ENCODE peak calls at places on chromosomes 4 and X, in four cellular contexts. E, M, S and V are unnamed samples.

GRCh38 chr4:86788826-86789225 is 60.4 kb downstream of the SLC10A6 start:
- DNase-seq in E (no peak), M (no peak), S (no peak), V (no peak)

GRCh38 chr4:80219301-80220025 is 22.2 kb downstream of the PRDM8 start:
- DNase-seq in E (peak; percentile 18), M (no peak), S (no peak), V (no peak)

GRCh38 chr4:189845145-189845846 is 95.4 kb upstream of the FRG1 start:
- DNase-seq in E (peak; percentile 69), M (no peak), S (no peak), V (no peak)

GRCh38 chr4:166301266-166301665 is 428.2 kb downstream of the TLL1 start:
- DNase-seq in E (no peak), M (no peak), S (no peak), V (no peak)

GRCh38 chrX:101693476-101693875 is 33.8 kb upstream of the ARMCX2 start:
- DNase-seq in E (no peak), M (no peak), S (no peak), V (no peak)

GRCh38 chrX:39199429-39199828 is 398.2 kb downstream of the MID1IP1 start:
- DNase-seq in E (no peak), M (no peak), S (no peak), V (no peak)

GRCh38 chr4:152634110-152634760 is 45.6 kb downstream of the TMEM154 start:
- DNase-seq in E (peak; percentile 39), M (no peak), S (no peak), V (no peak)

GRCh38 chr4:144507309-144508101 is 138.5 kb upstream of the HHIP start:
- DNase-seq in E (peak; percentile 3), M (no peak), S (no peak), V (no peak)

GRCh38 chrX:88982183-88982582 is 235.2 kb downstream of the CPXCR1 start:
- DNase-seq in E (no peak), M (no peak), S (no peak), V (no peak)

GRCh38 chr4:180962268-180962667 is 1280.9 kb upstream of the TENM3 start:
- DNase-seq in E (no peak), M (no peak), S (no peak), V (no peak)

GRCh38 chrX:69116077-69116476 is 49.2 kb downstream of the PJA1 start:
- DNase-seq in E (no peak), M (no peak), S (no peak), V (no peak)

GRCh38 chrX:16807976-16808542 is 21.8 kb downstream of the TXLNG start:
- DNase-seq in E (peak; percentile 72), M (peak; percentile 54), S (no peak), V (no peak)

GRCh38 chr4:44578954-44579353 is 72.5 kb downstream of the YIPF7 start:
- DNase-seq in E (no peak), M (no peak), S (no peak), V (no peak)

GRCh38 chrX:123959281-123960063 is 2.0 kb upstream of the STAG2 start:
- DNase-seq in E (peak; percentile 61), M (peak; percentile 58), S (no peak), V (no peak)

GRCh38 chr4:150782921-150783320 is 201.0 kb downstream of the MAB21L2 start:
- DNase-seq in E (no peak), M (no peak), S (no peak), V (no peak)

GRCh38 chrX:72141372-72142004 is 9.8 kb upstream of the RTL5 start:
- DNase-seq in E (no peak), M (no peak), S (no peak), V (no peak)

GRCh38 chr4:7309636-7310035 is 117.3 kb downstream of the SORCS2 start:
- DNase-seq in E (no peak), M (no peak), S (no peak), V (no peak)

GRCh38 chrX:15242899-15243555 is 26.9 kb downstream of the ASB9 start:
- DNase-seq in E (peak; percentile 67), M (peak; percentile 76), S (no peak), V (no peak)

GRCh38 chr4:150315175-150315574 is 236.9 kb downstream of the DCLK2 start:
- DNase-seq in E (no peak), M (no peak), S (no peak), V (no peak)

GRCh38 chrX:136423724-136424123 is 64.0 kb upstream of the BRS3 start:
- DNase-seq in E (no peak), M (no peak), S (no peak), V (no peak)

GRCh38 chr4:4502694-4503311 is 39.0 kb downstream of the STX18 start:
- DNase-seq in E (peak; percentile 79), M (no peak), S (no peak), V (no peak)

GRCh38 chr4:152956650-152957436 is 20.7 kb downstream of the FHDC1 start:
- DNase-seq in E (no peak), M (peak; percentile 70), S (no peak), V (no peak)

GRCh38 chrX:120468071-120468470 is 1.0 kb downstream of the LAMP2 start:
- DNase-seq in E (no peak), M (no peak), S (no peak), V (no peak)
- H3K4me3 ChIP-seq in E (peak overlapping the region; percentile 97), M (no peak overlapping the region), S (peak overlapping the region; percentile 91), V (peak overlapping the region; percentile 77)

GRCh38 chr4:56658410-56659003 is 22.6 kb downstream of the HOPX start:
- DNase-seq in E (no peak), M (no peak), S (no peak), V (no peak)

GRCh38 chr4:56657818-56658217 is 23.3 kb downstream of the HOPX start:
- DNase-seq in E (no peak), M (no peak), S (no peak), V (no peak)

GRCh38 chr4:56655627-56656345 is 25.3 kb downstream of the HOPX start:
- DNase-seq in E (peak; percentile 29), M (no peak), S (no peak), V (no peak)

GRCh38 chr4:56656346-56656643 is 24.8 kb downstream of the HOPX start:
- DNase-seq in E (no peak), M (peak; percentile 20), S (no peak), V (no peak)

GRCh38 chr4:56657128-56657527 is 24.0 kb downstream of the HOPX start:
- DNase-seq in E (no peak), M (no peak), S (no peak), V (no peak)
- H3K4me1 ChIP-seq in E (no peaks in the 10 kb centered on the region), M (peaks cover 4% of the 10 kb centered on the region), S (peaks cover 27% of the 10 kb centered on the region), V (peaks cover 20% of the 10 kb centered on the region)

GRCh38 chrX:77514177-77514576 is 67.0 kb downstream of the FGF16 start:
- DNase-seq in E (no peak), M (no peak), S (no peak), V (no peak)
- H3K9me3 ChIP-seq in E (no peaks in the 10 kb centered on the region), M (no peaks in the 10 kb centered on the region), S (no peaks in the 10 kb centered on the region), V (no peaks in the 10 kb centered on the region)

GRCh38 chr4:140046037-140046436 is 107.9 kb downstream of the MAML3 start:
- DNase-seq in E (no peak), M (no peak), S (no peak), V (no peak)

GRCh38 chr4:140048419-140049022 is 105.5 kb downstream of the MAML3 start:
- DNase-seq in E (no peak), M (no peak), S (no peak), V (no peak)

GRCh38 chr4:140047781-140048180 is 106.2 kb downstream of the MAML3 start:
- DNase-seq in E (no peak), M (no peak), S (no peak), V (no peak)

GRCh38 chr4:140046573-140046972 is 107.4 kb downstream of the MAML3 start:
- DNase-seq in E (no peak), M (no peak), S (no peak), V (no peak)

GRCh38 chr4:140047017-140047640 is 106.9 kb downstream of the MAML3 start:
- DNase-seq in E (no peak), M (no peak), S (peak; percentile 38), V (no peak)
- H3K4me3 ChIP-seq in E (no peak overlapping the region), M (no peak overlapping the region), S (peak overlapping the region; percentile 70), V (no peak overlapping the region)

DNA sequence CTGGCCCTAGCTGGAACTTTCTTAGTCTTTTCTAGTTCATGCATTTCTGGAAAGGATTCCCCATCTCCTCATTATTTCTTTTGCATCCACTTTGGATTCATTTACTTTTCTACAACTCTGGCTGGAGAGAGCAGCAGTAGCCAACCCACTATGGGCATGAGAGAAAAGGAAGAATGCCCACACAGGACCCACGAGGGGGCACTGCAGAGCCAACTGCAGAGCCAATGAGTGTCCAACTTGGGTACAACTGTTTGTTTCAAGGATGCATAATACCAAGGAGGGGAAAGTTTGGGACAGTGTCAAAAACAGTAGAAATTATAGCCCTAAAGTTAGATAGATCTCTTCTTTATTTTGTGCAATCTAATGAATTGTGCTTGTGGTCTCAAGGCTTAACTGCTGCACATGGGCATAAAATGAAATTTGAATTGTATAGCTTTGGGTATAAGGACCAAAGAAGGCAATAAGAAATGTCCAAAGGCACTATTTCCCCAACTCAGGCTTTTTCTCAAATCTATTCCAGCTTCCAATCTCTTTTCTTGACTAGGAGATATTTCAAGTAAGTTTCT is 230.6 kb downstream of the NSUN7 start:
- DNase-seq in E (peak; percentile 53), M (no peak), S (no peak), V (no peak)
- H3K4me1 ChIP-seq in E (peaks cover 6% of the 10 kb centered on the region), M (no peaks in the 10 kb centered on the region), S (no peaks in the 10 kb centered on the region), V (no peaks in the 10 kb centered on the region)

DNA sequence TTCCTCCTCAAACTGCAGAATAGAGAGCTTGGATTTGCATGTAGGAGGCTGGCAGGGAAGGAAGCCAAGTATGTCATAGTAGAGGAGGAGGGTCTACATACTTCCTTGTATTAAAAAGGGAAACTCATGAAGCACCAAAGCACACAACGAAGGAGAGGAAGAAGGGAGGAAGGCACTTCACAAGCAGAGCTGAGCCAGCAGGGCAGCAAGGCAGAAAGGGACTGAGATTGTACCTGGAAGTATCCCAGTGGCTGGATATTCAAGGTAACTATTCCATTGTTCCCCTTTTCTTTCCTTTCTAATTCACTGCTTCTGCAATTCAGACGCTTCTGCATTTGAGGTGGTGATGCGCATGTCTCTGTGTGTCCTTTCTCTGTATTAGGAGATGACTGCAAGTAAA is 54.8 kb downstream of the UBQLN2 start:
- DNase-seq in E (no peak), M (no peak), S (no peak), V (no peak)
- H3K9me3 ChIP-seq in E (no peaks in the 10 kb centered on the region), M (no peaks in the 10 kb centered on the region), S (no peaks in the 10 kb centered on the region), V (no peaks in the 10 kb centered on the region)

GRCh38 chr4:96366632-96367031 is 526.7 kb downstream of the PDHA2 start:
- DNase-seq in E (no peak), M (no peak), S (no peak), V (no peak)
- H3K4me3 ChIP-seq in E (no peak overlapping the region), M (no peak overlapping the region), S (no peak overlapping the region), V (no peak overlapping the region)

GRCh38 chrX:11272290-11272689 is 20.9 kb upstream of the AMELX start:
- DNase-seq in E (no peak), M (no peak), S (no peak), V (no peak)

GRCh38 chrX:11269996-11270395 is 23.2 kb upstream of the AMELX start:
- DNase-seq in E (no peak), M (no peak), S (no peak), V (no peak)

GRCh38 chrX:11266329-11266830 is 26.8 kb upstream of the AMELX start:
- DNase-seq in E (no peak), M (no peak), S (no peak), V (no peak)

GRCh38 chrX:11267311-11267910 is 25.8 kb upstream of the AMELX start:
- DNase-seq in E (peak; percentile 10), M (no peak), S (no peak), V (no peak)

DNA sequence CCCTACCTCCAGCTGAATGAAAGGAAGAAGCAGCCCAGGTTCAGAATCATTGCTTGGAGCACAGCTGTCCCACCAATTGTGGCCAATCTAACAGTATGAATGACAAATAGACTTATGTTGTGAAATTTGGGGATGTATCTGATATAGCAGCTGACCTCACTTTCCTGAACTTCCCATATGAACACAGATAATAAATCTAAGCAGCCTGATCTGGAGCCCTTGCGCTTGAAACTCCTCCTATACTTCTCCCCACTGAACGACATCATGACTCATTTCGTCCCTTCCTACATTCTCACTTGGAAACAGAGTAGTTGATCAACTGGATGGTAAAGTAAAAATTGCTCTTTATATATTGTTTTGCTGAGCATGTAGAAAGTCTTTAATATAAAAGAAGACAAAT is 24.2 kb upstream of the AMELX start:
- DNase-seq in E (no peak), M (no peak), S (no peak), V (no peak)
- H3K4me1 ChIP-seq in E (peaks cover 10% of the 10 kb centered on the region), M (no peaks in the 10 kb centered on the region), S (peaks cover 9% of the 10 kb centered on the region), V (no peaks in the 10 kb centered on the region)